ENCODE peak calls at places on chromosomes 4 and X, in eight cellular contexts. D, J, G, X, C, O, F and V are unnamed samples.

GRCh38 chr4:172892300-172892699 is 276.3 kb upstream of the GALNT7 start:
- DNase-seq in D (no peak), J (no peak), G (peak; percentile 31), X (no peak), C (no peak), O (no peak), F (peak; percentile 71), V (peak; percentile 64)

GRCh38 chr4:168162604-168163003 is 70.3 kb downstream of the ANXA10 start:
- DNase-seq in D (no peak), J (peak; percentile 8), G (no peak), X (no peak), C (no peak), O (no peak), F (no peak), V (no peak)

GRCh38 chrX:69603566-69604194 is 12.2 kb upstream of the EDA start:
- DNase-seq in D (no peak), J (no peak), G (no peak), X (no peak), C (no peak), O (no peak), F (no peak), V (peak; percentile 53)

GRCh38 chr4:24473309-24473721 is 111.0 kb downstream of the DHX15 start:
- DNase-seq in D (no peak), J (no peak), G (no peak), X (no peak), C (peak; percentile 27), O (no peak), F (peak; percentile 35), V (no peak)

GRCh38 chr4:148207074-148207473 is 235.1 kb downstream of the NR3C2 start:
- DNase-seq in D (no peak), J (no peak), G (no peak), X (no peak), C (no peak), O (no peak), F (no peak), V (no peak)

GRCh38 chr4:109752545-109752944 is 22.7 kb upstream of the PLA2G12A start:
- DNase-seq in D (no peak), J (no peak), G (no peak), X (no peak), C (no peak), O (no peak), F (peak; percentile 15), V (no peak)

GRCh38 chr4:70895405-70895804 is 6.8 kb upstream of the MOB1B start:
- DNase-seq in D (no peak), J (no peak), G (no peak), X (no peak), C (no peak), O (no peak), F (no peak), V (no peak)

GRCh38 chr4:147570616-147571015 is 46.6 kb upstream of the TMEM184C start:
- DNase-seq in D (no peak), J (no peak), G (no peak), X (no peak), C (no peak), O (no peak), F (no peak), V (no peak)

GRCh38 chrX:3393168-3393567 is 46.7 kb upstream of the MXRA5 start:
- DNase-seq in D (no peak), J (no peak), G (no peak), X (no peak), C (no peak), O (no peak), F (no peak), V (no peak)